ENCODE peak calls at places on chromosomes 7 and 10, in nine cellular contexts. I is esophagus muscularis mucosa, A is heart right ventricle, P is small intestine, V is body of pancreas, B is PC-3, W is suprapubic skin, Q is fibroblast of lung, M is colonic mucosa. S is an unnamed sample.
A peak's percentile ranks its signal among the peaks of the same experiment; 100 is the strongest.

GRCh38 chr7:12802070-12802469 is 114.6 kb downstream of the ARL4A start:
- DNase-seq in I (no peak), A (no peak), P (peak; percentile 96), V (peak; percentile 20), B (peak; percentile 33), W (no peak), Q (no peak), M (peak; percentile 69), S (no peak)

GRCh38 chr7:100493476-100494264 is 9.9 kb downstream of the NYAP1 start:
- DNase-seq in I (no peak), A (no peak), P (peak; percentile 53), V (peak; percentile 54), B (no peak), W (no peak), Q (peak; percentile 38), M (no peak), S (no peak)

GRCh38 chr10:111267673-111268072 is 190.8 kb downstream of the ADRA2A start:
- DNase-seq in I (no peak), A (no peak), P (no peak), V (no peak), B (no peak), W (no peak), Q (no peak), M (no peak), S (no peak)

GRCh38 chr7:141071855-141072547 is 1.9 kb upstream of the TMEM178B start:
- DNase-seq in I (no peak), A (no peak), P (no peak), V (no peak), B (no peak), W (no peak), Q (no peak), M (no peak), S (no peak)

GRCh38 chr7:14191686-14192098 is 202.2 kb upstream of the ETV1 start:
- DNase-seq in I (no peak), A (no peak), P (no peak), V (no peak), B (peak; percentile 85), W (no peak), Q (peak; percentile 24), M (no peak), S (peak; percentile 43)

GRCh38 chr10:25778646-25779045 is 155.4 kb upstream of the MYO3A start:
- DNase-seq in I (no peak), A (no peak), P (no peak), V (no peak), B (no peak), W (no peak), Q (no peak), M (no peak), S (no peak)

GRCh38 chr10:27699778-27700177 is 45.8 kb downstream of the MKX start:
- DNase-seq in I (no peak), A (no peak), P (no peak), V (no peak), B (peak; percentile 34), W (no peak), Q (peak; percentile 65), M (no peak), S (no peak)

GRCh38 chr7:1287629-1288225 is 55.1 kb downstream of the UNCX start:
- DNase-seq in I (no peak), A (no peak), P (no peak), V (no peak), B (no peak), W (no peak), Q (no peak), M (no peak), S (no peak)

GRCh38 chr7:68014031-68014774 is 1017.6 kb downstream of the TYW1 start:
- DNase-seq in I (no peak), A (no peak), P (no peak), V (no peak), B (no peak), W (no peak), Q (no peak), M (no peak), S (no peak)

GRCh38 chr10:97676770-97677581 is 10.1 kb downstream of the AVPI1 start:
- DNase-seq in I (no peak), A (no peak), P (peak; percentile 56), V (peak; percentile 47), B (peak; percentile 51), W (no peak), Q (peak; percentile 68), M (no peak), S (peak; percentile 21)

GRCh38 chr10:48503293-48503911 is 101.5 kb downstream of the ARHGAP22 start:
- DNase-seq in I (no peak), A (no peak), P (no peak), V (no peak), B (no peak), W (peak; percentile 43), Q (no peak), M (peak; percentile 6), S (no peak)

GRCh38 chr10:95693331-95693667 is 428 bp downstream of the TCTN3 start:
- DNase-seq in I (no peak), A (no peak), P (no peak), V (no peak), B (no peak), W (no peak), Q (no peak), M (peak; percentile 22), S (no peak)

GRCh38 chr7:91064938-91065337 is 199.3 kb upstream of the FZD1 start:
- DNase-seq in I (no peak), A (no peak), P (no peak), V (no peak), B (no peak), W (no peak), Q (peak; percentile 45), M (no peak), S (no peak)

GRCh38 chr7:24727165-24728120 is 29.8 kb downstream of the GSDME start:
- DNase-seq in I (peak; percentile 89), A (no peak), P (no peak), V (no peak), B (no peak), W (no peak), Q (peak; percentile 18), M (no peak), S (no peak)

GRCh38 chr7:151875862-151876111 is 1.1 kb downstream of the PRKAG2 start:
- DNase-seq in I (no peak), A (no peak), P (peak; percentile 82), V (no peak), B (no peak), W (no peak), Q (peak; percentile 36), M (no peak), S (no peak)

GRCh38 chr10:1158066-1158465 is 101.9 kb downstream of the WDR37 start:
- DNase-seq in I (peak; percentile 45), A (no peak), P (no peak), V (no peak), B (no peak), W (no peak), Q (no peak), M (no peak), S (no peak)

GRCh38 chr7:91945476-91945875 is 4.8 kb downstream of the AKAP9 start:
- DNase-seq in I (no peak), A (no peak), P (no peak), V (no peak), B (peak; percentile 70), W (no peak), Q (peak; percentile 86), M (no peak), S (no peak)

GRCh38 chr10:56142092-56142728 is 218.8 kb downstream of the ZWINT start:
- DNase-seq in I (no peak), A (no peak), P (no peak), V (no peak), B (no peak), W (no peak), Q (no peak), M (no peak), S (no peak)

GRCh38 chr10:6140965-6141295 is 52.1 kb downstream of the RBM17 start:
- DNase-seq in I (no peak), A (no peak), P (no peak), V (no peak), B (no peak), W (no peak), Q (no peak), M (no peak), S (no peak)
- H3K4me3 ChIP-seq in I (peak overlapping the region; percentile 1), A (no peak overlapping the region), P (no peak overlapping the region), V (no peak overlapping the region), B (peak overlapping the region; percentile 78), W (peak overlapping the region; percentile 28), Q (no peak overlapping the region), M (no peak overlapping the region), S (peak overlapping the region; percentile 48)

DNA sequence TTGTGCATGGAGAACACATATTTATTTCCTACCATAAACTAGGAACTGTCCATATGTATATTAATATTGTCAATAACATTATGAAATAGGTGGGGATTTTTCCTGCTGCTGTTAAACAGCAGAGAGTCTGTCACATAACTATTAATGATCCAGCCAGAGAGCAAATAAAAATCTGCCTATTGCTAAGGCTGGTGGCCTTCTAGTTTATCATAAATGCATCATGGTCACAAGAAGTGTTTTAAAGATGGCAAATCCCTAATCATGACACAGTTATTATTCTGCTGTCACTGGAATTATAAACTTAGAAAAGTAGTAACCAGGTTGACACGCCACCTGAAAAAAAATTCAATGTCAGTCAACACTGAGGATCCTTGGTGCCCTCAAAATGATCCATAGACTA is 132.3 kb downstream of the HGF start:
- DNase-seq in I (no peak), A (no peak), P (no peak), V (no peak), B (peak; percentile 16), W (no peak), Q (no peak), M (no peak), S (no peak)
- H3K4me3 ChIP-seq in I (no peak overlapping the region), A (no peak overlapping the region), P (no peak overlapping the region), V (no peak overlapping the region), B (peak overlapping the region; percentile 43), W (no peak overlapping the region), Q (no peak overlapping the region), M (no peak overlapping the region), S (no peak overlapping the region)

GRCh38 chr10:132184816-132185593 is 1.7 kb upstream of the DPYSL4 start:
- DNase-seq in I (no peak), A (no peak), P (no peak), V (no peak), B (no peak), W (no peak), Q (no peak), M (no peak), S (no peak)
- H3K4me3 ChIP-seq in I (peak overlapping the region; percentile 48), A (no peak overlapping the region), P (no peak overlapping the region), V (no peak overlapping the region), B (no peak overlapping the region), W (no peak overlapping the region), Q (no peak overlapping the region), M (no peak overlapping the region), S (no peak overlapping the region)

GRCh38 chr10:88941026-88941425 is 11.5 kb downstream of the ACTA2 start:
- DNase-seq in I (no peak), A (no peak), P (no peak), V (no peak), B (no peak), W (no peak), Q (no peak), M (no peak), S (no peak)

GRCh38 chr10:88946200-88946599 is 6.4 kb downstream of the ACTA2 start:
- DNase-seq in I (no peak), A (no peak), P (no peak), V (no peak), B (no peak), W (no peak), Q (no peak), M (no peak), S (no peak)

GRCh38 chr10:88946965-88947590 is 5.5 kb downstream of the ACTA2 start:
- DNase-seq in I (no peak), A (no peak), P (no peak), V (no peak), B (no peak), W (no peak), Q (no peak), M (no peak), S (no peak)

GRCh38 chr10:88943778-88944177 is 8.8 kb downstream of the ACTA2 start:
- DNase-seq in I (no peak), A (no peak), P (no peak), V (no peak), B (no peak), W (no peak), Q (no peak), M (no peak), S (no peak)

GRCh38 chr10:88944813-88945212 is 7.8 kb downstream of the ACTA2 start:
- DNase-seq in I (no peak), A (no peak), P (no peak), V (no peak), B (no peak), W (no peak), Q (no peak), M (no peak), S (no peak)
- H3K4me3 ChIP-seq in I (peak overlapping the region; percentile 3), A (no peak overlapping the region), P (no peak overlapping the region), V (no peak overlapping the region), B (no peak overlapping the region), W (no peak overlapping the region), Q (no peak overlapping the region), M (no peak overlapping the region), S (no peak overlapping the region)

S was measured in MG63.